ENCODE peak calls at places on chromosome 7, in four cellular contexts. P, X, E and V are unnamed samples.

GRCh38 chr7:2444476-2444875 is 31.7 kb downstream of the GRIFIN start:
- DNase-seq in X (peak; percentile 68), E (no peak), P (peak; percentile 74), V (no peak)

GRCh38 chr7:69967152-69967591 is 368.9 kb downstream of the AUTS2 start:
- DNase-seq in X (no peak), E (no peak), P (no peak), V (peak; percentile 17)

GRCh38 chr7:132376361-132377013 is 199.8 kb downstream of the PLXNA4 start:
- DNase-seq in P (no peak), E (no peak), X (no peak), V (no peak)

GRCh38 chr7:106617860-106618259 is 43.1 kb downstream of the CCDC71L start:
- DNase-seq in P (no peak), X (no peak), E (no peak), V (no peak)

GRCh38 chr7:116426428-116427156 is 72.9 kb upstream of the CAV2 start:
- DNase-seq in X (peak; percentile 81), P (no peak), E (no peak), V (no peak)

GRCh38 chr7:155336812-155337602 is 39.3 kb downstream of the INSIG1 start:
- DNase-seq in E (no peak), X (no peak), P (no peak), V (no peak)

GRCh38 chr7:142626420-142627035 is 122.7 kb upstream of the PRSS1 start:
- DNase-seq in X (peak; percentile 45), E (peak; percentile 89), P (no peak), V (peak; percentile 71)

GRCh38 chr7:25240896-25241295 is 12.6 kb upstream of the NPVF start:
- DNase-seq in E (no peak), X (no peak), P (no peak), V (no peak)

GRCh38 chr7:31687024-31687423 is at the start of gene PPP1R17:
- DNase-seq in P (no peak), X (no peak), E (peak; percentile 64), V (peak; percentile 20)

GRCh38 chr7:152365982-152366603 is 69.7 kb downstream of the KMT2C start:
- DNase-seq in X (no peak), P (no peak), E (no peak), V (no peak)

GRCh38 chr7:15625456-15625855 is 61.0 kb downstream of the MEOX2 start:
- DNase-seq in X (peak; percentile 76), P (no peak), E (no peak), V (no peak)

GRCh38 chr7:26305048-26305868 is 13.6 kb downstream of the SNX10 start:
- DNase-seq in E (no peak), X (no peak), P (no peak), V (no peak)

GRCh38 chr7:99837649-99838361 is 10.0 kb downstream of the CYP3A43 start:
- DNase-seq in X (no peak), E (no peak), P (no peak), V (no peak)

DNA sequence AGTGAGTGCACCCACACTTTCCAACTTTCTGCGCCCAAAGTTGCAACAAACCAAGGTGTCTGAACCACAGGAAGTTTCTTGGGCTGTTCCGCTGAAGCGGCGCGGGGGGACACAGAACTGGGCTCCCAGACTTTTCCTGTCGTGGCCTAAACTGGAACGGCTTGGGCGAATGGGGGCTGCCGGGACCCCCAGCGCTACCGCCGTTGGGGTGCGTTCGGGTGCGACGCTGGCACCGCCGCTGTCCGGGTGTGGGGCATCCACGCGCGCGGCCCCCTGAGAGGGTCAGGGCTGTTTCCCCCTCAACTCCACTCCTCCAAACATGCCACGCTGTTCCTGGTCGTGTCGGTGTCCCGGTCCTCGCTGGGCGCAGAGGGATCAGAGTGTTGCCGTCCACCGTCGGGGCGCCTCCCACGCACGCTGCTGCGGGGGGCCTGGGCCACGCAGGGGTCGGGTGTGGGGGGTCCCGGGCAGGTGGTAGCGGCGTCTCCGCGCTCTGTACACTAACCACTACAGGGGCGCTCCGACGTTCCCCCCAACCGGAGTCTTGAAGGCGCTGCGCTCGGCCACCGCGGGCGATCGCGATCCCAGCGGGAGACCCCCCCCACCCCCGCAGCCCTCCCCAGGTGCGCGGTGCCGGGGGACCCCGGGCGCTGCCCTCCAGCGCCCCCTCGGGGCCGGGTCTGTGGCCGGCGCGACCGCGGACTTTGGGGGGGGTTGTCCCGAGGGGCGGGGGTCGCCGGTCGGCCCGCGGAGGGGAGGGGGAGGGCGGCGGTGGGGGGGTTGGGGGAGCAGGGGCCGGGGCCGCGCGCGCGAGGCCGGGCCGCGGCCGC is 2.2 kb upstream of the CUX1 start:
- DNase-seq in E (peak; percentile 64), P (peak; percentile 71), X (no peak), V (peak; percentile 72)
- TF ChIP-seq CTCF in E (peak; percentile 44), P (no peak), X (peak; percentile 22), V (peak; percentile 30)

GRCh38 chr7:45915606-45916005 is 5.5 kb downstream of the IGFBP3 start:
- DNase-seq in E (no peak), P (no peak), X (no peak), V (no peak)
- TF ChIP-seq CTCF in E (no peak), P (no peak), X (no peak), V (no peak)

GRCh38 chr7:138158739-138159528 is 82.7 kb downstream of the AKR1D1 start:
- DNase-seq in E (no peak), P (no peak), X (no peak), V (no peak)

GRCh38 chr7:138157702-138158101 is 81.4 kb downstream of the AKR1D1 start:
- DNase-seq in E (no peak), X (no peak), P (no peak), V (no peak)

GRCh38 chr7:138164804-138165203 is 88.5 kb downstream of the AKR1D1 start:
- DNase-seq in E (no peak), P (no peak), X (no peak), V (no peak)

GRCh38 chr7:138163800-138164199 is 87.5 kb downstream of the AKR1D1 start:
- DNase-seq in X (no peak), P (no peak), E (no peak), V (no peak)

GRCh38 chr7:138161600-138162081 is 85.4 kb downstream of the AKR1D1 start:
- DNase-seq in P (peak; percentile 70), E (peak; percentile 84), X (peak; percentile 95), V (peak; percentile 76)
- TF ChIP-seq CTCF in P (no peak), E (peak; percentile 29), X (peak; percentile 90), V (peak; percentile 57)

GRCh38 chr7:126227643-126228042 is 1025.1 kb downstream of the GRM8 start:
- DNase-seq in E (no peak), P (no peak), X (no peak), V (no peak)

GRCh38 chr7:126222782-126223181 is 1030.0 kb downstream of the GRM8 start:
- DNase-seq in P (no peak), X (no peak), E (no peak), V (no peak)

GRCh38 chr7:126227055-126227454 is 1025.7 kb downstream of the GRM8 start:
- DNase-seq in E (no peak), X (no peak), P (no peak), V (no peak)

DNA sequence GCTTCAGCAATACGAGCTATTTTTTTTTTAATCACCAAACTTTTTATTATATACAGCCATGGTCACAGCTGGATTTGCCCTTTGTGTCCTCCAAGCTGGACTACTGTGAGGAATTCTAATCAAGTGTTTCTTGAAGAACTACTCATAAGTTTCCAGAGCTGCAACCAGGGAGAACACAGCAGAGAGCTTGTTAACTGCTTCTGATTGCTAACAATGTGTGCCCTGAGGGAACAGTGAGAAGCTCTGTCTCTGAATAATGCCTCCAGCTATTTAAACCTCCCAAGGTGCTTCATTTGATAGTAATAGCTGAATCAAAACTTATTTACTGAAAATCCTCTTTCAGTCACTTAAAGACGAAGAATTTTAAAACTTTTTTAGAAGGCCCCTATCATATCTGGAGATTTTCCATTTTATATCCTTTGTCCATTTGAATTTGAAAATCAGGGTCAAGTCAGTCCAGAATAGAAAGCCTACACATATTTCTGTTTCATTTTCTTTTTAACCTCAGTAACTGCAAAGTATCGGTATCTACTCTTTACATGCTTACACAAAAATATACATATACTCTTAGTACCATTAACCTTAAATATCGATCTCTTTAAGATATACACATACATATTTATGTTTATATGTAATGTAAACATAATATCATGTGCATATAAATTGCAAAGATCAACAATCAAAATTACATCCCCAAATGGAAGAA is 1024.2 kb downstream of the GRM8 start:
- DNase-seq in X (no peak), P (no peak), E (no peak), V (no peak)
- TF ChIP-seq CTCF in X (no peak), P (no peak), E (no peak), V (no peak)

GRCh38 chr7:127854383-127854782 is 176.9 kb downstream of the LRRC4 start:
- DNase-seq in X (no peak), E (no peak), P (no peak), V (no peak)
- TF ChIP-seq CTCF in X (no peak), E (no peak), P (no peak), V (no peak)

GRCh38 chr7:18754766-18755165 is 259.2 kb downstream of the HDAC9 start:
- DNase-seq in X (peak; percentile 27), P (no peak), E (no peak), V (no peak)
- TF ChIP-seq CTCF in X (no peak), P (no peak), E (no peak), V (no peak)

DNA sequence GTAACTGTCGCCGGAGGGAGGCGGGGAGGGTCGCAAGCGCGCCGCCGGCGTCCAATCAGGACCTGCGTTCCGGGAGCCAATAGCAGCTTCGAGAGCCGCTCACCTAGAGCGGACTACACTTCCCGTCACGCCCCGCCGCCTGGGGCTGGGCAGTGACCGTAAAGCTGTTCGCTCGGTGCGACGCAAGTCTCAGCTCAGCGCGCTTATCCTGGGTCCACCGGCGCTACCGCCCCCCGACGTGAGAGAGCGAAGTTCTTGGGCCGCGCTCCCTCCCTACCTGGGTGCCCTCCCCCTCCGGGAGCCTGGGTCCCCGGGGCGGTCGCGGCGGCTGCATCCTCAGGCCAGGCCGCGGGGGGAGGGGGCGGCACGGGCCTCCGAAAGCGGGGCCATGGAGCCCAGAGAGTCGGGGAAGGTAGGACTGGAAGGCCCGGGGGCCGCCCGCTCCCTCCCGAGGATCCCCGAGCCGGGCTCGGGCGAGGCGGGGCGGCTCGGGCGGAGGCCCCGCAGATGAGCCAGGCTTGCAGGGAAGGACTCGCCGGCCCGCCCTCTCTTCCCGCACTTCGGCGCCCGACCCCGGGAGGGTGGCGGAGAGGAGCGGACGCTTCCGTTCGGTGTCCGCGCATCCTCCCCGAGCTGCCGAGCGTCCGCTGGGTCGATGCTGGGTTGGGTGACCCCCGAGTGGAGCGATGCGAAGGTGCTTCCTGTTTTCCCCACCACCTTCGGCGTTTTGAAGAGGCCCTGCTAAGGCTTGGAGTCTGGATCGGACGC is at the start of gene ZNF862:
- DNase-seq in P (peak; percentile 99), X (peak; percentile 98), E (peak; percentile 98), V (peak; percentile 96)
- TF ChIP-seq CTCF in P (no peak), X (peak; percentile 29), E (no peak), V (no peak)

GRCh38 chr7:97104719-97105129 is 12.8 kb upstream of the SDHAF3 start:
- DNase-seq in E (peak; percentile 92), P (peak; percentile 88), X (peak; percentile 70), V (peak; percentile 92)
- TF ChIP-seq CTCF in E (peak; percentile 72), P (peak; percentile 53), X (peak; percentile 85), V (peak; percentile 81)

DNA sequence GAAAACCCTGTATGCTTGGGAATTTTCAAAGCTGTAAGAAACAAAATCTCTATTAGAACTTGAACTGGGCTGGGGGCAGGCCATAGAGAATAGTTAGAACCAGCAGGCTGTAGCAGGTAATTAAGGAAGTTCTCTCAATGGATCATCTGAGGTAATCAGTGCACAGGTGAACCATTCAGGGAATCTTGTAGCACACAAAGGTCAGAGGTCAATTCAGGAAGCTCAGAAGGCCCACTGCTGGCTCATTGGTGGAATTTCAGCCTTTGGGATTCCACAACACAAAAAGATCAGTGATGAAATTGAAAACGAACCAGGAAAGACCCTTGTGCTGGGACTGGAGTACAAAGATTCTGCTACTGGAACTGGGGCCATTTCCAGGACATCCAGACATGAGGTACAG is 82.0 kb downstream of the TMEM168 start:
- DNase-seq in E (no peak), P (no peak), X (no peak), V (no peak)
- TF ChIP-seq CTCF in E (no peak), P (no peak), X (no peak), V (no peak)